ENCODE peak calls at places on chromosomes 12 and 14, in nine cellular contexts. A, X, Q, D, M, H, B, U and Z are unnamed samples.

GRCh38 chr14:82694820-82695219 is 1161.2 kb upstream of the SEL1L start:
- DNase-seq in A (no peak), X (no peak), Q (no peak), D (no peak), M (no peak), H (no peak), B (no peak), U (no peak), Z (no peak)

GRCh38 chr12:64672925-64673409 is 62.7 kb downstream of the RASSF3 start:
- DNase-seq in A (peak), X (no peak), Q (peak), D (peak), M (peak), H (peak), B (no peak), U (peak), Z (no peak)

GRCh38 chr14:104235686-104236085 is 97.3 kb downstream of the KIF26A start:
- DNase-seq in A (no peak), X (no peak), Q (no peak), D (no peak), M (no peak), H (no peak), B (peak), U (no peak), Z (no peak)

GRCh38 chr14:70935135-70935534 is 27.9 kb downstream of the PCNX1 start:
- DNase-seq in A (no peak), X (no peak), Q (no peak), D (no peak), M (no peak), H (peak), B (no peak), U (no peak), Z (no peak)

GRCh38 chr12:19191089-19191488 is 61.6 kb downstream of the PLEKHA5 start:
- DNase-seq in A (no peak), X (no peak), Q (no peak), D (no peak), M (no peak), H (no peak), B (no peak), U (no peak), Z (no peak)

GRCh38 chr14:95218472-95219193 is 61.3 kb upstream of the DICER1 start:
- DNase-seq in A (no peak), X (no peak), Q (no peak), D (no peak), M (no peak), H (no peak), B (no peak), U (no peak), Z (no peak)

GRCh38 chr14:32724864-32725550 is 213.7 kb upstream of the NPAS3 start:
- DNase-seq in A (no peak), X (peak), Q (peak), D (no peak), M (no peak), H (no peak), B (no peak), U (no peak), Z (peak)

GRCh38 chr14:94769413-94770250 is at the start of gene GSC:
- DNase-seq in A (no peak), X (peak), Q (peak), D (peak), M (no peak), H (peak), B (no peak), U (peak), Z (peak)

GRCh38 chr12:104181313-104181712 is 34.3 kb upstream of the TXNRD1 start:
- DNase-seq in A (no peak), X (no peak), Q (peak), D (no peak), M (no peak), H (no peak), B (no peak), U (no peak), Z (no peak)

GRCh38 chr14:61555056-61555838 is 140.1 kb upstream of the HIF1A start:
- DNase-seq in A (no peak), X (no peak), Q (peak), D (no peak), M (no peak), H (no peak), B (no peak), U (no peak), Z (no peak)

GRCh38 chr12:92927436-92928116 is 1.5 kb downstream of the EEA1 start:
- DNase-seq in A (no peak), X (peak), Q (peak), D (no peak), M (peak), H (peak), B (no peak), U (no peak), Z (peak)

GRCh38 chr14:103880986-103881926 is 33.9 kb upstream of the PPP1R13B start:
- DNase-seq in A (no peak), X (no peak), Q (no peak), D (peak), M (no peak), H (peak), B (no peak), U (peak), Z (no peak)

GRCh38 chr14:53646925-53647324 is 309.7 kb downstream of the BMP4 start:
- DNase-seq in A (no peak), X (no peak), Q (no peak), D (no peak), M (no peak), H (peak), B (no peak), U (no peak), Z (no peak)

DNA sequence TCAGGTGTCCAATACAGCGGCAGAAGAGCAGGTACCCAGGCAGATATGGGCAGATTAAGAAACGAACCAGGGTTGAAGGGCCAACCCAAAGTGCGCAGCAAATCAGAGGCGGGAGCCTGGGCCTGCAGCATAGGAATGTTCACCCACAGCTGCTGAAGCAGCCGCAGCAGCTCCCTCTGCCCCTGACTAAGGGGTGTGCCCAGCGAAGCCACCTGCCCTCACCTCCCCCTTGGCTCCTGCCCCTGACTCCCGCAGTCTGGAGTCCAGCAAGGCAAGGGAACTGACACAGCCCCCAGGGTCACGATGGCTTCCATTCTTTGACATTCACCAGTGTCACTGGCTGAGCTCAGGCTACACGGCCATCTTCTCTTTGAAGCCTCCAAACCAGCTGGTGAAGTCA is 27.3 kb upstream of the ZFP36L1 start:
- DNase-seq in A (no peak), X (no peak), Q (no peak), D (no peak), M (no peak), H (no peak), B (no peak), U (no peak), Z (no peak)
- H3K4me3 ChIP-seq in A (no peak), X (no peak), Q (no peak), D (no peak), M (no peak), H (no peak), B (no peak), U (no peak), Z (no peak)

DNA sequence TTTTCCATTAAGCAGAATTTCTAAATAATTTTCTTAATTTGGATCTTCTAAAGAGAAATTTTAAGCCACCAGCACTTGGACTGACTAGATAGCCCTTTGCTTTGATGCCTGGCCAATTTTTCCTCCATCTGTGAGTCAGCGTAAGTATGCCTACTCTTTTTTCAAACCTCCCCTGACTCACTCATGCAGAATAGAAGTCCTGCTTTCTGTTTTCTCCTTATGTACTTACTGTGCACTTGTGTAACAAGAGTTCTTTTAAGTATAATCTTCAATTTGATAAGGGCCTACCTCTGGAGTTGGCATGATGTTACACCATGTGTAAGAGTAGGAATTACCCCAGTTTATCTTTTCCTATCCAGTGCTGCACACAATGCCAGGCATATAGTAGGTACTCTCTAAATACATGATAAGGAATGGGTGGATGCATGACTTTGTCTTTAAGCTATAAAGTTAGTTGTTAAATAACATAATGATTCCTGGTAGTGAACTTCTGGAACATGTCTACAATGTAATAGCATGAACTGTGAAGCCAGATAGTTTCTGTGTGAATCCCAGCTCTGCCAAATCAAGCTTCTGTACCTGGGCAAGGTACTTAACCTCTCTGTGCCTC is 329.6 kb downstream of the TMTC2 start:
- DNase-seq in A (no peak), X (peak), Q (peak), D (no peak), M (no peak), H (peak), B (no peak), U (peak), Z (peak)
- H3K4me3 ChIP-seq in A (no peak), X (peak), Q (peak), D (peak), M (no peak), H (peak), B (no peak), U (peak), Z (no peak)

GRCh38 chr12:24764712-24765111 is 184.2 kb downstream of the BCAT1 start:
- DNase-seq in A (no peak), X (no peak), Q (no peak), D (no peak), M (no peak), H (no peak), B (no peak), U (no peak), Z (no peak)

GRCh38 chr12:24760162-24760561 is 188.7 kb downstream of the BCAT1 start:
- DNase-seq in A (no peak), X (no peak), Q (peak), D (no peak), M (no peak), H (no peak), B (no peak), U (no peak), Z (no peak)

GRCh38 chr12:24756479-24757024 is 192.3 kb downstream of the BCAT1 start:
- DNase-seq in A (no peak), X (peak), Q (no peak), D (no peak), M (no peak), H (no peak), B (no peak), U (no peak), Z (no peak)

GRCh38 chr12:24759155-24759554 is 189.7 kb downstream of the BCAT1 start:
- DNase-seq in A (no peak), X (peak), Q (peak), D (no peak), M (no peak), H (no peak), B (no peak), U (no peak), Z (peak)

GRCh38 chr12:24760606-24761378 is 188.1 kb downstream of the BCAT1 start:
- DNase-seq in A (no peak), X (no peak), Q (no peak), D (no peak), M (no peak), H (no peak), B (no peak), U (no peak), Z (no peak)
- H3K4me3 ChIP-seq in A (no peak), X (no peak), Q (no peak), D (no peak), M (no peak), H (no peak), B (no peak), U (no peak), Z (no peak)

DNA sequence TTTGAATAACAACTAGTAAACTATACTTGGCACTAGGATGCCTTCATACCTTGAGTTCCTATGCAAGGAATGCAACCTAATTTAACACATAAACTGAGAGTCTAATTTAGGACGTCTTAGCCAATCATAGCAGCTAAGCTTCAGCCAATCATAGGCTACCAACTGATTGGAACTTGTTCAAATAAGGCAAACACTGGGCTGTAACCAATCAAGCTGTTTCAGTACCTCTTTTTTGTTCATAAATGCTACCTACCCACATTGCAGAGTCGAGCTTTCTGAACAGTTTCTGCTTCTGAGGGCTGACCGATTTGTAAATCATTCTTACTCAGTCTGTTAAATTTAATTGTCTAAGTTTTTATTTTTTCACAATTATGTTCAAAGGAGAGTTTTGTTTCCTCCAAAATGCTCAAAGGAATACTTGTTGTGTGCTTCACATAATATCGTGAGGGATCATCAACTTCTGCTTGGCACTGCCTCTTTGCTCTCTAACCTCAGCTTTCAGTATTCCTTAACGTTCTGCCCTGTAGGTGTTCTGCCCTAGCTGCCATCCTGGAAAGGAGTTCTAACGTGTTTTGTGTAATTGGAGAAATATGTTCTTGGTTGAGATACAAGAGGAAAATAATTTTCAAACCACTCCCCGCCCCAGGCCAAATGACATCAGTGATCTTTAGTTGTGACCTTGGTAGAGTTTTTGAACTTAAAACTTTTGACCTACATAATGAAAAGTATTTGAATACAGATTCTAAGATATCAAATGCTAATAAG is 380.4 kb upstream of the MIS18BP1 start:
- DNase-seq in A (no peak), X (no peak), Q (no peak), D (no peak), M (no peak), H (no peak), B (no peak), U (no peak), Z (no peak)
- H3K4me3 ChIP-seq in A (no peak), X (no peak), Q (no peak), D (no peak), M (no peak), H (no peak), B (no peak), U (no peak), Z (no peak)